ENCODE peak calls at places on chromosomes 2 and 18, in four cellular contexts. R is cardiac muscle cell, V is fibroblast of the aortic adventitia, C is astrocyte of the spinal cord. J is an unnamed sample.

GRCh38 chr2:198930170-198930569 is 527.6 kb downstream of the SATB2 start:
- DNase-seq in C (no peak), V (peak), R (no peak), J (no peak)

GRCh38 chr2:62291517-62292137 is 95.7 kb downstream of the B3GNT2 start:
- DNase-seq in R (no peak), V (no peak), C (no peak), J (no peak)

GRCh38 chr2:236943068-236943467 is 142.6 kb upstream of the COPS8 start:
- DNase-seq in V (no peak), R (no peak), C (no peak), J (no peak)

GRCh38 chr2:48940606-48941005 is 185.1 kb upstream of the LHCGR start:
- DNase-seq in C (no peak), V (no peak), R (peak), J (peak)

GRCh38 chr18:51753365-51754057 is 556.0 kb upstream of the MEX3C start:
- DNase-seq in V (no peak), R (no peak), C (no peak), J (no peak)

GRCh38 chr2:205868773-205869333 is 186.6 kb downstream of the NRP2 start:
- DNase-seq in R (peak), C (peak), V (no peak), J (peak)

GRCh38 chr2:223696719-223697118 is 94.6 kb upstream of the SCG2 start:
- DNase-seq in C (peak), V (peak), R (no peak), J (no peak)

GRCh38 chr2:40721595-40721994 is 269.7 kb upstream of the SLC8A1 start:
- DNase-seq in C (peak), V (peak), R (no peak), J (no peak)

GRCh38 chr2:96962567-96963203 is 23.7 kb downstream of the FAM178B start:
- DNase-seq in C (no peak), V (no peak), R (no peak), J (no peak)

GRCh38 chr2:192148620-192149321 is 46.0 kb downstream of the TMEFF2 start:
- DNase-seq in V (peak), R (peak), C (peak), J (peak)

GRCh38 chr2:15218423-15219086 is 342.6 kb downstream of the NBAS start:
- DNase-seq in C (no peak), V (no peak), R (no peak), J (no peak)

GRCh38 chr18:36411745-36412168 is 114.2 kb downstream of the FHOD3 start:
- DNase-seq in R (peak), V (peak), C (peak), J (peak)

GRCh38 chr2:127627740-127628571 is 18.0 kb upstream of the GPR17 start:
- DNase-seq in R (no peak), V (no peak), C (no peak), J (no peak)

GRCh38 chr2:134402385-134402784 is 148.5 kb downstream of the MGAT5 start:
- DNase-seq in C (peak), V (peak), R (peak), J (peak)

GRCh38 chr2:63790913-63791312 is 50.8 kb upstream of the UGP2 start:
- DNase-seq in V (peak), C (peak), R (peak), J (peak)

GRCh38 chr2:66585616-66586015 is 150.7 kb downstream of the MEIS1 start:
- DNase-seq in R (no peak), C (no peak), V (no peak), J (no peak)

DNA sequence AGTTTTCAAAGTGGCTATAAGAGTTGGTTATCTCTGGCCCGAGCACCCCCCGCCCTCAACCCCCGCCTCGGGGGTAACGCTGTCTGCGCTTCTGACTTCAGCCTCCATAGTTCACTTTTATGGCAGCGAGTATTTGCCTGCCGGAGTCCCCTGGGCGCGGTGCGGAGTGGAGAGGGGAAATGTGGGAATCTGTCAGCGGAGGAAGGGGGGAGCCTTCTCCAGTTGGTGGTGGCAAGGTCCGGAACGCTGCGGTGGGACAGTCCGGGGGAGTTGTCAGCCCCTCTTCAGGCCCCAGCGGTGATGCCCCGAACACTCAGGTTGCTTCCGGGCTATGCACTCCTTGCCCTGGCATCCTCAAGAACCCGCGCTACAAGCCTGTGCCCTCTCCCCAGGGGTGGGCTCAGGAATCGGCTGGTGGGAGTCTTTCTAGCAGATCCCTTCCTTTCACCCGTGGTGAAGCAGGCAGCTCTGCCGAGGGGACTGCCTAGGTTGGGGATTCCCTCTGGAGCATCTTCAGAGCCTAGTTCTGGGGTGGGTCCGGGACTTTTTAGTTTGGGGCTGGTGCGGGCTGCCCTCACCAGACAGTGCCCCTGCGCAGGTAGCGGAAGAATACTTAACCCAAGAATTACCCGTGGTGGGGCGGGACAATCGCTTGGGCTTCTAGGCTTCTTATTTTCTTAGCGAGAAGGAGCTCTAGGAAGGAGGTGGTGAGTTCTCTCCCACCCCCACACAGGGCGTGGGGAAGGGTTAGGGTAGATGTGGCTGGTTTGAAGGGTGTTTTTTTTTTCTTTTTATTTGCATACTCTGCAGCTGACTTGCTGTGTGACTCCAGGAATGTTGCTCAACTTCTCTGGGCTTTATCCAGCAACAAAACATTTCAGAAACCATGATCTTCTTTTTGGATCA is 1.6 kb downstream of the ATOH8 start:
- DNase-seq in R (peak), V (peak), C (peak), J (peak)
- H3K4me3 ChIP-seq in R (peak), V (peak), C (peak), J (peak)

GRCh38 chr2:168952424-168952823 is 51.3 kb downstream of the G6PC2 start:
- DNase-seq in V (no peak), R (no peak), C (no peak), J (no peak)
- TF ChIP-seq CTCF in V (no peak), R (no peak), C (no peak), J (no peak)

GRCh38 chr2:104863229-104863584 is 9.3 kb downstream of the POU3F3 start:
- DNase-seq in C (peak), R (no peak), V (no peak), J (no peak)

GRCh38 chr2:104862061-104862941 is 8.4 kb downstream of the POU3F3 start:
- DNase-seq in C (peak), R (no peak), V (no peak), J (no peak)

GRCh38 chr2:104864751-104865470 is 11.0 kb downstream of the POU3F3 start:
- DNase-seq in C (no peak), V (no peak), R (no peak), J (no peak)

GRCh38 chr2:104863585-104864279 is 9.8 kb downstream of the POU3F3 start:
- DNase-seq in V (no peak), R (no peak), C (peak), J (no peak)

GRCh38 chr2:104864280-104864599 is 10.3 kb downstream of the POU3F3 start:
- DNase-seq in R (no peak), C (peak), V (no peak), J (no peak)
- H3K4me3 ChIP-seq in R (no peak), C (no peak), V (no peak), J (no peak)

GRCh38 chr2:150486539-150487484 is 655 bp downstream of the RND3 start:
- DNase-seq in R (peak), C (peak), V (peak), J (peak)

GRCh38 chr2:150485871-150486538 is 1.5 kb downstream of the RND3 start:
- DNase-seq in R (peak), C (peak), V (peak), J (peak)

GRCh38 chr2:150490466-150490865 is 3.0 kb upstream of the RND3 start:
- DNase-seq in C (no peak), V (no peak), R (no peak), J (no peak)

GRCh38 chr2:150485114-150485870 is 2.2 kb downstream of the RND3 start:
- DNase-seq in C (peak), V (peak), R (peak), J (peak)

DNA sequence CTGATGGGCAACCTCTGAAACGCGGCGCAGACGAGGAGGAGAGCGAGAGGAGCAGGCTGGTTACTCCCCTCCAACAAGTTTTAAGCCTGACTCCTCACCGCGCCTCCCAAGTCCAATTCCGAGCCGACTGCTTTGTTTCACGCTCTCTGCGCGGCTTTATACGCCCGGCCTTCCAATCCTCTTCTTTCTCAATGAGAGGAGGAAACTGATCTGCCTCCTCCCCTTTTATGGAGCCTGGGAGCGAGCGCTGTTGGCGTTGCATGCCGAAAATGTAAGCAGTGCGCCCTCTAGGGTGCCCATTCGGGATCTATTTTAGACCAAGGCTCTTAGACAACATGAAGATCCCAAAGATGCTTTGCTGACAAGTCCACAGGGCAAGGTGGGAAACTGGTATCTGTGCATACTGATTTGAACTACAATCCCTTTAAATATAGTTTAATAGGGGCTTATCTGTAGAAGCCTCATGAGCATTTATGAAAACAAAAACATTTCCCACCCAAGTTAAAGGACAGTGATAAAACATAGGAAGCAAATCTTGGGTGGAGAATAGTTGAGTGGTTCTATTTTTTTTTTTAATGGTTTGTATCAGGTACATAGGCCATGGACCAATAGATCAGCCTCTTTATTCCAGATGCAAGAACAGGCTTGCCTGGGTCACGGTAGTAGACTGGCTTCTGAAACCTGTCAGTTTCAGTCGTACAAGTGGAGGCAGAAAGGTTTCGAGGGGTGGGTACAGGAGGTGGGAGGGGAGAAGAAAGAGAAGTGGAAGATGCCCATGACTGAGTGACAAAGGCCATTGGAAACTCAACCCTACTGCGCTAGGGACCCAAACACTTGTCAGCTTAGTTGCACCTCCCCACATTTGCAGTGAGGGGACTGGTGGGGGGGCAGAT is at the start of gene RND3:
- DNase-seq in V (peak), C (peak), R (peak), J (peak)
- TF ChIP-seq CTCF in V (peak), C (peak), R (peak), J (peak)

GRCh38 chr2:46416280-46416679 is 63.1 kb upstream of the TMEM247 start:
- DNase-seq in R (no peak), C (no peak), V (no peak), J (no peak)
- H3K4me3 ChIP-seq in R (no peak), C (no peak), V (no peak), J (no peak)